ENCODE peak calls at places on chromosomes 3 and 15, in four cellular contexts. Q is HepG2, T is GM12878, P is K562. J is an unnamed sample.

GRCh38 chr15:29143293-29143692 is 126.3 kb downstream of the NSMCE3 start:
- DNase-seq in T (no peak), Q (no peak), P (no peak), J (no peak)

GRCh38 chr3:171614318-171614967 is 154.2 kb upstream of the TNIK start:
- DNase-seq in T (no peak), P (peak; percentile 53), Q (peak; percentile 4), J (peak; percentile 72)

GRCh38 chr3:42185044-42185443 is 80.9 kb downstream of the CCK start:
- DNase-seq in P (no peak), T (no peak), Q (no peak), J (no peak)

GRCh38 chr15:50181983-50182232 is at the start of gene SLC27A2:
- DNase-seq in T (no peak), Q (no peak), P (peak; percentile 75), J (peak; percentile 85)

GRCh38 chr15:75981149-75981815 is 30.9 kb downstream of the NRG4 start:
- DNase-seq in Q (no peak), P (no peak), T (no peak), J (no peak)

GRCh38 chr15:39946862-39947261 is 12.9 kb downstream of the EIF2AK4 start:
- DNase-seq in P (no peak), T (no peak), Q (no peak), J (no peak)

GRCh38 chr15:70141376-70142071 is 43.8 kb upstream of the TLE3 start:
- DNase-seq in T (no peak), P (no peak), Q (no peak), J (no peak)

GRCh38 chr15:78438595-78439285 is 724 bp downstream of the IREB2 start:
- DNase-seq in T (no peak), Q (peak; percentile 60), P (peak; percentile 67), J (peak; percentile 71)

GRCh38 chr3:149479621-149480325 is 5.3 kb downstream of the TM4SF4 start:
- DNase-seq in T (no peak), P (no peak), Q (no peak), J (peak; percentile 9)

GRCh38 chr15:25439456-25439836 is 622 bp upstream of the UBE3A start:
- DNase-seq in T (no peak), Q (peak; percentile 53), P (peak; percentile 41), J (peak; percentile 27)

GRCh38 chr15:96053039-96054021 is 277.2 kb upstream of the NR2F2 start:
- DNase-seq in Q (peak; percentile 22), P (peak; percentile 82), T (no peak), J (peak; percentile 69)

GRCh38 chr3:32420138-32420981 is 28.7 kb downstream of the CMTM7 start:
- DNase-seq in T (peak; percentile 56), P (no peak), Q (peak; percentile 89), J (peak; percentile 73)

GRCh38 chr3:45647148-45647619 is 42.0 kb upstream of the SACM1L start:
- DNase-seq in T (no peak), P (no peak), Q (peak; percentile 86), J (no peak)

GRCh38 chr3:124700880-124701684 is 29.2 kb upstream of the UMPS start:
- DNase-seq in P (no peak), T (no peak), Q (peak; percentile 99), J (peak; percentile 42)

GRCh38 chr3:89098964-89099585 is 8.3 kb upstream of the EPHA3 start:
- DNase-seq in Q (peak; percentile 31), T (no peak), P (peak; percentile 34), J (peak; percentile 79)

GRCh38 chr3:128424508-128425069 is 42.1 kb downstream of the DNAJB8 start:
- DNase-seq in P (peak; percentile 71), Q (no peak), T (no peak), J (no peak)

GRCh38 chr3:67706934-67707333 is 52.5 kb upstream of the SUCLG2 start:
- DNase-seq in P (no peak), T (no peak), Q (peak; percentile 18), J (no peak)

GRCh38 chr3:101936419-101937331 is 87.4 kb downstream of the NFKBIZ start:
- DNase-seq in T (peak; percentile 95), Q (no peak), P (no peak), J (no peak)

GRCh38 chr15:25770618-25771369 is 92.3 kb downstream of the ATP10A start:
- DNase-seq in P (no peak), Q (no peak), T (no peak), J (no peak)

GRCh38 chr3:127153506-127153815 is 39.5 kb upstream of the PRR23E start:
- DNase-seq in Q (no peak), T (no peak), P (no peak), J (no peak)

GRCh38 chr3:41111011-41111410 is 88.3 kb upstream of the CTNNB1 start:
- DNase-seq in T (no peak), Q (peak; percentile 13), P (no peak), J (no peak)

GRCh38 chr15:42137461-42138261 is 18.8 kb downstream of the PLA2G4F start:
- DNase-seq in P (peak; percentile 65), T (no peak), Q (peak; percentile 48), J (peak; percentile 88)

GRCh38 chr3:129211772-129212171 is 28.1 kb upstream of the CNBP start:
- DNase-seq in P (peak; percentile 73), Q (peak; percentile 34), T (no peak), J (no peak)

GRCh38 chr3:143951351-143951971 is 20.2 kb upstream of the DIPK2A start:
- DNase-seq in Q (peak; percentile 34), P (peak; percentile 38), T (no peak), J (peak; percentile 69)

GRCh38 chr3:4772858-4773257 is 206.4 kb upstream of the BHLHE40 start:
- DNase-seq in T (no peak), P (no peak), Q (no peak), J (no peak)

GRCh38 chr3:139301654-139302053 is 42.2 kb upstream of the MRPS22 start:
- DNase-seq in Q (no peak), P (no peak), T (no peak), J (no peak)

GRCh38 chr3:107913671-107914070 is 177.2 kb downstream of the CD47 start:
- DNase-seq in Q (no peak), P (no peak), T (no peak), J (no peak)

GRCh38 chr3:38634133-38634532 is 15.4 kb downstream of the SCN5A start:
- DNase-seq in Q (peak; percentile 47), P (no peak), T (no peak), J (no peak)

GRCh38 chr3:117958027-117958426 is 1076.6 kb downstream of the IGSF11 start:
- DNase-seq in P (no peak), T (no peak), Q (no peak), J (no peak)

GRCh38 chr3:94137377-94137776 is 74.5 kb downstream of the NSUN3 start:
- DNase-seq in Q (no peak), T (no peak), P (no peak), J (no peak)

GRCh38 chr3:172766241-172766640 is 15.7 kb downstream of the ECT2 start:
- DNase-seq in P (no peak), T (no peak), Q (no peak), J (no peak)

GRCh38 chr3:182567666-182568065 is 225.6 kb upstream of the ATP11B start:
- DNase-seq in P (no peak), T (no peak), Q (no peak), J (peak; percentile 67)

GRCh38 chr15:39102431-39102830 is 478.4 kb upstream of the THBS1 start:
- DNase-seq in T (no peak), P (no peak), Q (no peak), J (no peak)

GRCh38 chr15:97976766-97977503 is 16.4 kb downstream of the ARRDC4 start:
- DNase-seq in T (no peak), P (no peak), Q (no peak), J (no peak)

GRCh38 chr15:74960995-74961588 is 4.5 kb upstream of the RPP25 start:
- DNase-seq in Q (no peak), P (no peak), T (no peak), J (no peak)

GRCh38 chr15:74960286-74960685 is 3.7 kb upstream of the RPP25 start:
- DNase-seq in T (no peak), Q (no peak), P (no peak), J (no peak)

GRCh38 chr15:74962671-74963070 is 6.1 kb upstream of the RPP25 start:
- DNase-seq in T (no peak), Q (no peak), P (no peak), J (no peak)

GRCh38 chr15:74962219-74962618 is 5.6 kb upstream of the RPP25 start:
- DNase-seq in P (no peak), Q (no peak), T (no peak), J (no peak)

DNA sequence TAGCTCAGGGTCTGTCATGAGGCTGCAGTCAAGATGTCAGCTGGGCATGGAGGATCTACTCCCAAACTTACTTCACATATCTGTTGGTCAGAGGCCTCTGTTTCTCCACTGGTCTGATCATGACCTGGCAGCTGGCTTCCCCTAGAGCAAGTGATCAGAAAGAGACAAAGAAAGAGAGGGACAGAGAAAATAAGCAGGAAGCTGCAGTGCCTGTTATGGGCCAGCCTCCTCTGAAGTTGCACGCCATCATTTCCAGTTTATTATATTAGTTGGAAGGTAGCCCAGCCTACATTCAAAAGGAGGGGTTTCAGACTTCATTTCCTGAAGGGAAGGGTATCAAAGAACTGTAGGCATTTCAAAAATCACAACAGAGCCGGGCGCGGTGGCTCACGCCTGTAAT is 5.0 kb upstream of the RPP25 start:
- DNase-seq in Q (no peak), P (no peak), T (no peak), J (no peak)
- TF ChIP-seq JUNB in Q (no peak), P (no peak), T (no peak), J (no peak)

GRCh38 chr3:57009367-57009766 is 51.1 kb upstream of the SPATA12 start:
- DNase-seq in Q (no peak), T (no peak), P (no peak), J (no peak)
- TF ChIP-seq POLR2AphosphoS5 in Q (no peak), T (no peak), P (no peak), J (no peak)

DNA sequence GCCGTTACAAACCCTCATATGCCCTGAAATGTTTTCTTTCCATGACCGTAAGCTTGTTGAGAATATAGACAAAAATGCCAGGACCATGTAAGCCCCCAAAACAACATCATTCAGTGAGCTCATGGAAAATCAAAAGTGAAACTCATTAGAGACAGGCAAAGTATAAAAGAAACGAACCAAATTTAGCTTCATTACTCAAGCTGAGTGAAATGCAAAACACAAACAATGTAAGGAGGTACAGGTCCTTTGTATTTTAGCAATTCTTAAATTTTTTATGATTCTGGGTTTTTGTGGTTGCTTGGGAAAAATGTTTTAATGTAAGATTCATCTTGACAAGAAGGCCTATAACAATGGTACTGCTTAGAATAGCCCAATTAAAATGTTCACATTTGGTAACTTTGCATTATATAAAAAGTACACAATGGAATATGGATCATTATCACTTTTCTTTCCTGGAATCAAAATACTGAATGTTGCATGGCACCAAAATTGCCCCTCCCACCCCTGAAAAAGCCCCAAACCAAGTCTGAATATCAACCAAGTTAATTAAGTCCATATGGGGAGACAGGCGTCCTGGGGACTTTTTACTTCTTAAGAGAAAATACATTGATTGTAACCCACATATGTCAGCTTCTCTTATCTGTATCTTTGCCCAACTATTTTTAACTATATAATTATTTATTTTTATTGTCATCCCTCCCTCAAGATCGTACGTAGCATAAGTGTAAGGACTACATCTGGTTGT is 247.7 kb upstream of the CDIN1 start:
- DNase-seq in P (no peak), T (no peak), Q (no peak), J (no peak)
- TF ChIP-seq JUNB in P (no peak), T (no peak), Q (no peak), J (no peak)

GRCh38 chr3:169658311-169658931 is 5.1 kb downstream of the MECOM start:
- DNase-seq in P (no peak), T (no peak), Q (no peak), J (peak; percentile 57)

GRCh38 chr3:169660709-169661566 is 2.6 kb downstream of the MECOM start:
- DNase-seq in T (no peak), P (no peak), Q (no peak), J (peak; percentile 53)

GRCh38 chr3:169659096-169659521 is 4.4 kb downstream of the MECOM start:
- DNase-seq in P (no peak), Q (no peak), T (no peak), J (peak; percentile 62)

GRCh38 chr3:169659858-169660614 is 3.5 kb downstream of the MECOM start:
- DNase-seq in P (no peak), Q (no peak), T (no peak), J (peak; percentile 71)

GRCh38 chr3:169657351-169658124 is 6.0 kb downstream of the MECOM start:
- DNase-seq in P (no peak), Q (peak; percentile 5), T (no peak), J (no peak)
- TF ChIP-seq POLR2AphosphoS5 in P (no peak), Q (no peak), T (no peak), J (no peak)

J was measured in GM23338.